ENCODE peak calls at places on chromosomes 5 and 9, in nine cellular contexts. N is IMR-90; S is NCI-H2029; W is left ventricle myocardium inferior; F is GM23338; A is substantia nigra; Q is A172; L is CD8-positive, alpha-beta T cell; R is fibroblast of pulmonary artery. E is an unnamed sample.

GRCh38 chr5:57302164-57302563 is 128.3 kb downstream of the GPBP1 start:
- DNase-seq in A (no peak), Q (peak), L (peak), F (no peak), W (no peak), N (peak), S (no peak), R (peak), E (no peak)

GRCh38 chr5:127088226-127088625 is 14.9 kb upstream of the C5orf63 start:
- DNase-seq in W (no peak), F (no peak), L (no peak), R (peak), S (no peak), N (peak), Q (peak), A (no peak), E (no peak)

GRCh38 chr5:140150201-140150600 is 24.5 kb downstream of the IGIP start:
- DNase-seq in S (no peak), N (no peak), A (no peak), L (no peak), R (no peak), Q (no peak), W (no peak), F (no peak), E (no peak)

GRCh38 chr9:137492464-137493162 is 33.5 kb upstream of the NSMF start:
- DNase-seq in L (no peak), R (no peak), N (no peak), F (peak), A (no peak), W (no peak), S (no peak), Q (no peak), E (no peak)

GRCh38 chr5:136195971-136196577 is 3.1 kb upstream of the SMIM32 start:
- DNase-seq in Q (no peak), N (no peak), R (no peak), W (no peak), S (no peak), A (no peak), F (no peak), L (no peak), E (no peak)

GRCh38 chr5:79495311-79495710 is 18.6 kb downstream of the HOMER1 start:
- DNase-seq in F (peak), A (no peak), R (peak), Q (peak), S (peak), L (no peak), N (peak), W (no peak), E (no peak)

GRCh38 chr9:94084314-94084713 is at the start of gene PTPDC1:
- DNase-seq in N (peak), A (peak), R (peak), L (no peak), F (peak), S (peak), Q (peak), W (no peak), E (peak)

GRCh38 chr9:37903581-37903830 is 421 bp downstream of the SLC25A51 start:
- DNase-seq in F (peak), A (no peak), L (no peak), S (no peak), Q (no peak), N (no peak), W (no peak), R (no peak), E (no peak)

GRCh38 chr5:170120576-170120975 is 14.9 kb downstream of the FOXI1 start:
- DNase-seq in N (peak), R (peak), Q (no peak), L (no peak), W (no peak), S (no peak), F (no peak), A (no peak), E (no peak)

GRCh38 chr5:88391116-88391515 is 122.5 kb upstream of the TMEM161B start:
- DNase-seq in W (no peak), F (no peak), A (no peak), N (no peak), S (no peak), Q (no peak), R (no peak), L (no peak), E (no peak)

GRCh38 chr5:2257326-2258244 is 374.9 kb upstream of the IRX4 start:
- DNase-seq in L (no peak), A (no peak), W (no peak), N (no peak), Q (no peak), R (no peak), F (no peak), S (no peak), E (no peak)

GRCh38 chr5:150523472-150524350 is 15.8 kb downstream of the NDST1 start:
- DNase-seq in N (peak), R (peak), S (peak), W (no peak), A (peak), F (peak), Q (peak), L (no peak), E (peak)